ENCODE peak calls at places on chromosome 2, in nine cellular contexts. P is fibroblast of lung; N is stomach; K is CD8-positive, alpha-beta T cell; H is esophagus muscularis mucosa; C is lower lobe of right lung; T is MM.1S; Q is body of pancreas; L is right lobe of liver. J is an unnamed sample. For H3K4me1, the result is how much of the 10 kb centered on the place peaks cover.

GRCh38 chr2:141692829-141693228 is 438.0 kb downstream of the LRP1B start:
- DNase-seq in Q (no peak), N (no peak), T (no peak), C (no peak), H (no peak), K (no peak), L (no peak), P (no peak), J (no peak)

GRCh38 chr2:62817995-62818713 is 112.6 kb downstream of the EHBP1 start:
- DNase-seq in H (no peak), P (no peak), Q (no peak), N (no peak), T (no peak), C (no peak), K (no peak), L (no peak), J (no peak)

GRCh38 chr2:1227289-1227900 is 185.9 kb upstream of the TPO start:
- DNase-seq in H (peak), C (no peak), P (no peak), K (no peak), Q (no peak), T (no peak), L (no peak), N (no peak), J (peak)

GRCh38 chr2:29528891-29529520 is 392.4 kb downstream of the ALK start:
- DNase-seq in C (peak), N (peak), P (peak), T (no peak), L (no peak), H (peak), K (no peak), Q (no peak), J (no peak)

GRCh38 chr2:33577660-33578059 is 21.4 kb downstream of the FAM98A start:
- DNase-seq in L (no peak), K (no peak), H (no peak), N (no peak), Q (no peak), P (peak), C (no peak), T (no peak), J (no peak)

GRCh38 chr2:149129433-149129832 is 90.9 kb downstream of the LYPD6B start:
- DNase-seq in C (no peak), T (no peak), Q (no peak), H (no peak), P (no peak), L (no peak), N (no peak), K (no peak), J (no peak)

GRCh38 chr2:102114851-102115497 is 27.6 kb upstream of the IL1R1 start:
- DNase-seq in T (no peak), L (no peak), Q (no peak), K (no peak), C (no peak), P (peak), N (no peak), H (no peak), J (no peak)

GRCh38 chr2:163734911-163735691 is 707 bp downstream of the FIGN start:
- DNase-seq in T (peak), C (no peak), Q (no peak), P (peak), L (no peak), K (no peak), N (no peak), H (no peak), J (no peak)

GRCh38 chr2:30690126-30690561 is 117.1 kb downstream of the CAPN13 start:
- DNase-seq in P (no peak), H (peak), K (no peak), L (peak), T (no peak), C (no peak), N (no peak), Q (no peak), J (no peak)

GRCh38 chr2:181678744-181679543 is 1.4 kb downstream of the NEUROD1 start:
- DNase-seq in K (no peak), P (peak), T (no peak), H (no peak), Q (no peak), C (no peak), L (no peak), N (no peak), J (no peak)

GRCh38 chr2:133442393-133442792 is 125.9 kb downstream of the NCKAP5 start:
- DNase-seq in Q (no peak), T (no peak), C (no peak), K (no peak), H (no peak), P (no peak), N (no peak), L (no peak), J (no peak)

GRCh38 chr2:230134496-230135073 is 65.9 kb upstream of the SLC16A14 start:
- DNase-seq in T (peak), P (peak), Q (no peak), C (no peak), L (no peak), N (no peak), H (peak), K (no peak), J (no peak)

GRCh38 chr2:231928481-231928880 is 2.3 kb upstream of the NPPC start:
- DNase-seq in T (no peak), Q (no peak), K (no peak), N (peak), L (peak), P (no peak), H (no peak), C (no peak), J (peak)

GRCh38 chr2:122148128-122148792 is 392.8 kb downstream of the TSN start:
- DNase-seq in P (no peak), Q (no peak), L (no peak), H (no peak), C (no peak), T (no peak), K (no peak), N (no peak), J (no peak)

GRCh38 chr2:240216197-240216596 is 75.7 kb upstream of the OTOS start:
- DNase-seq in L (peak), C (no peak), H (no peak), N (no peak), Q (peak), K (no peak), P (no peak), T (no peak), J (peak)

GRCh38 chr2:26685312-26685711 is 7.2 kb upstream of the KCNK3 start:
- DNase-seq in H (no peak), Q (no peak), L (no peak), K (no peak), C (no peak), N (no peak), T (no peak), P (no peak), J (peak)

GRCh38 chr2:38217401-38218188 is 141.6 kb upstream of the CYP1B1 start:
- DNase-seq in N (no peak), K (no peak), Q (no peak), L (no peak), C (no peak), T (no peak), H (no peak), P (no peak), J (no peak)

GRCh38 chr2:112757265-112757664 is 7.1 kb downstream of the CKAP2L start:
- DNase-seq in L (peak), Q (no peak), T (no peak), P (peak), H (no peak), K (no peak), N (no peak), C (peak), J (no peak)

GRCh38 chr2:232342635-232343565 is 35.7 kb upstream of the ALPP start:
- DNase-seq in H (no peak), N (no peak), C (peak), T (no peak), L (no peak), Q (no peak), K (no peak), P (no peak), J (peak)

GRCh38 chr2:96152301-96153165 is 7.3 kb upstream of the DUSP2 start:
- DNase-seq in L (peak), T (no peak), C (peak), H (no peak), P (no peak), N (no peak), Q (no peak), K (no peak), J (peak)

GRCh38 chr2:182763311-182763912 is 47.4 kb downstream of the DNAJC10 start:
- DNase-seq in N (no peak), C (no peak), Q (no peak), K (no peak), L (no peak), P (peak), H (no peak), T (peak), J (no peak)

GRCh38 chr2:196801986-196802385 is 2.5 kb upstream of the GTF3C3 start:
- DNase-seq in C (no peak), P (no peak), K (no peak), N (no peak), T (no peak), Q (no peak), H (no peak), L (no peak), J (no peak)

GRCh38 chr2:229376866-229377265 is 105.8 kb upstream of the PID1 start:
- DNase-seq in L (no peak), P (no peak), N (no peak), C (no peak), H (no peak), Q (no peak), T (no peak), K (no peak), J (no peak)

GRCh38 chr2:219404954-219405353 is 13.2 kb upstream of the DES start:
- DNase-seq in N (no peak), Q (no peak), C (no peak), P (no peak), T (no peak), L (no peak), H (no peak), K (no peak), J (no peak)

GRCh38 chr2:120771556-120772208 is 36.0 kb downstream of the GLI2 start:
- DNase-seq in L (no peak), H (no peak), T (no peak), K (no peak), N (no peak), C (peak), P (peak), Q (peak), J (peak)

GRCh38 chr2:232861353-232861752 is 8.7 kb upstream of the SNORC start:
- DNase-seq in T (no peak), K (no peak), H (no peak), N (no peak), P (no peak), L (no peak), Q (no peak), C (no peak), J (no peak)

GRCh38 chr2:240586919-240587800 is 626 bp downstream of the CAPN10 start:
- DNase-seq in N (peak), C (peak), T (peak), H (no peak), P (no peak), L (no peak), Q (no peak), K (peak), J (peak)

GRCh38 chr2:33392366-33392765 is 84.1 kb upstream of the RASGRP3 start:
- DNase-seq in L (no peak), C (no peak), H (no peak), Q (no peak), N (no peak), K (no peak), P (no peak), T (peak), J (no peak)

GRCh38 chr2:226791487-226792081 is 8.0 kb downstream of the IRS1 start:
- DNase-seq in H (no peak), N (peak), C (peak), K (peak), P (peak), Q (peak), T (peak), L (peak), J (peak)
- TF ChIP-seq CTCF in H (peak), N (peak), C (peak), K (peak), P (peak), Q (peak), T (peak), L (peak), J (peak)

GRCh38 chr2:74571058-74571457 is 16.5 kb downstream of the DOK1 start:
- DNase-seq in L (no peak), N (no peak), Q (no peak), C (no peak), P (no peak), H (no peak), T (no peak), K (no peak), J (no peak)
- H3K4me1 ChIP-seq in L (under half), N (under half), Q (under half), C (under half), P (under half), H (under half), T (under half), K (under half), J (half or more)

GRCh38 chr2:43329637-43330036 is 103.2 kb upstream of the ZFP36L2 start:
- DNase-seq in N (no peak), P (no peak), K (no peak), H (no peak), L (no peak), Q (no peak), T (no peak), C (no peak), J (no peak)
- H3K27ac ChIP-seq in N (no peak), P (no peak), K (no peak), H (peak), L (no peak), Q (no peak), T (no peak), C (no peak), J (no peak)

GRCh38 chr2:45836316-45836715 is 184.8 kb downstream of the PRKCE start:
- DNase-seq in H (no peak), N (no peak), P (no peak), K (no peak), T (peak), L (no peak), C (no peak), Q (no peak), J (no peak)
- TF ChIP-seq CTCF in H (no peak), N (no peak), P (no peak), K (no peak), T (peak), L (no peak), C (no peak), Q (no peak), J (no peak)

GRCh38 chr2:150482667-150483260 is 4.7 kb downstream of the RND3 start:
- DNase-seq in H (no peak), N (no peak), P (peak), Q (no peak), K (no peak), T (no peak), C (no peak), L (no peak), J (no peak)
- H3K4me1 ChIP-seq in H (half or more), N (under half), P (under half), Q (under half), K (under half), T (under half), C (half or more), L (under half), J (under half)